ENCODE peak calls at places on chromosomes 12 and 14, in six cellular contexts. One of them, this sample, is unnamed.

GRCh38 chr14:104084251-104085002 is 1.1 kb upstream of the ASPG start:
- DNase-seq in effector memory CD8-positive, alpha-beta T cell: no peak
- DNase-seq in stimulated activated CD4-positive, alpha-beta T cell treated with anti-CD3 and anti-CD28 coated beads, Interleukin-15, amount 100 ng/mL, for 1 hour: no peak
- DNase-seq in right cardiac atrium: no peak
- DNase-seq in HFF-Myc: no peak
- DNase-seq in ecto neural progenitor cell: no peak
- DNase-seq in this sample: no peak

GRCh38 chr14:32692441-32692840 is 246.2 kb upstream of the NPAS3 start:
- DNase-seq in effector memory CD8-positive, alpha-beta T cell: no peak
- DNase-seq in stimulated activated CD4-positive, alpha-beta T cell treated with anti-CD3 and anti-CD28 coated beads, Interleukin-15, amount 100 ng/mL, for 1 hour: no peak
- DNase-seq in right cardiac atrium: no peak
- DNase-seq in HFF-Myc: no peak
- DNase-seq in ecto neural progenitor cell: no peak
- DNase-seq in this sample: no peak

GRCh38 chr12:55734595-55734994 is 5.8 kb upstream of the CD63 start:
- DNase-seq in effector memory CD8-positive, alpha-beta T cell: no peak
- DNase-seq in stimulated activated CD4-positive, alpha-beta T cell treated with anti-CD3 and anti-CD28 coated beads, Interleukin-15, amount 100 ng/mL, for 1 hour: no peak
- DNase-seq in right cardiac atrium: no peak
- DNase-seq in HFF-Myc: no peak
- DNase-seq in ecto neural progenitor cell: no peak
- DNase-seq in this sample: no peak

GRCh38 chr12:99600388-99600787 is 47.2 kb upstream of the GARIN6 start:
- DNase-seq in effector memory CD8-positive, alpha-beta T cell: no peak
- DNase-seq in stimulated activated CD4-positive, alpha-beta T cell treated with anti-CD3 and anti-CD28 coated beads, Interleukin-15, amount 100 ng/mL, for 1 hour: no peak
- DNase-seq in right cardiac atrium: no peak
- DNase-seq in HFF-Myc: no peak
- DNase-seq in ecto neural progenitor cell: no peak
- DNase-seq in this sample: no peak

GRCh38 chr14:74545386-74545785 is 51.8 kb downstream of the ISCA2 start:
- DNase-seq in effector memory CD8-positive, alpha-beta T cell: no peak
- DNase-seq in stimulated activated CD4-positive, alpha-beta T cell treated with anti-CD3 and anti-CD28 coated beads, Interleukin-15, amount 100 ng/mL, for 1 hour: no peak
- DNase-seq in right cardiac atrium: no peak
- DNase-seq in HFF-Myc: no peak
- DNase-seq in ecto neural progenitor cell: no peak
- DNase-seq in this sample: no peak

GRCh38 chr14:93073833-93074769 is 41.6 kb downstream of the ITPK1 start:
- DNase-seq in effector memory CD8-positive, alpha-beta T cell: no peak
- DNase-seq in stimulated activated CD4-positive, alpha-beta T cell treated with anti-CD3 and anti-CD28 coated beads, Interleukin-15, amount 100 ng/mL, for 1 hour: no peak
- DNase-seq in right cardiac atrium: peak
- DNase-seq in HFF-Myc: no peak
- DNase-seq in ecto neural progenitor cell: no peak
- DNase-seq in this sample: no peak

GRCh38 chr12:94771199-94771598 is 120.8 kb upstream of the TMCC3 start:
- DNase-seq in effector memory CD8-positive, alpha-beta T cell: no peak
- DNase-seq in stimulated activated CD4-positive, alpha-beta T cell treated with anti-CD3 and anti-CD28 coated beads, Interleukin-15, amount 100 ng/mL, for 1 hour: no peak
- DNase-seq in right cardiac atrium: no peak
- DNase-seq in HFF-Myc: no peak
- DNase-seq in ecto neural progenitor cell: no peak
- DNase-seq in this sample: no peak

GRCh38 chr14:90645842-90646443 is 170.3 kb downstream of the TTC7B start:
- DNase-seq in effector memory CD8-positive, alpha-beta T cell: no peak
- DNase-seq in stimulated activated CD4-positive, alpha-beta T cell treated with anti-CD3 and anti-CD28 coated beads, Interleukin-15, amount 100 ng/mL, for 1 hour: no peak
- DNase-seq in right cardiac atrium: no peak
- DNase-seq in HFF-Myc: no peak
- DNase-seq in ecto neural progenitor cell: no peak
- DNase-seq in this sample: no peak

GRCh38 chr12:123478762-123479161 is 20.8 kb downstream of the SNRNP35 start:
- DNase-seq in effector memory CD8-positive, alpha-beta T cell: no peak
- DNase-seq in stimulated activated CD4-positive, alpha-beta T cell treated with anti-CD3 and anti-CD28 coated beads, Interleukin-15, amount 100 ng/mL, for 1 hour: no peak
- DNase-seq in right cardiac atrium: peak
- DNase-seq in HFF-Myc: no peak
- DNase-seq in ecto neural progenitor cell: no peak
- DNase-seq in this sample: no peak

GRCh38 chr12:19220205-19220604 is 90.7 kb downstream of the PLEKHA5 start:
- DNase-seq in effector memory CD8-positive, alpha-beta T cell: no peak
- DNase-seq in stimulated activated CD4-positive, alpha-beta T cell treated with anti-CD3 and anti-CD28 coated beads, Interleukin-15, amount 100 ng/mL, for 1 hour: no peak
- DNase-seq in right cardiac atrium: no peak
- DNase-seq in HFF-Myc: no peak
- DNase-seq in ecto neural progenitor cell: no peak
- DNase-seq in this sample: no peak

GRCh38 chr12:96194901-96195844 is 998 bp downstream of the ELK3 start:
- DNase-seq in effector memory CD8-positive, alpha-beta T cell: peak
- DNase-seq in stimulated activated CD4-positive, alpha-beta T cell treated with anti-CD3 and anti-CD28 coated beads, Interleukin-15, amount 100 ng/mL, for 1 hour: peak
- DNase-seq in right cardiac atrium: peak
- DNase-seq in HFF-Myc: peak
- DNase-seq in ecto neural progenitor cell: peak
- DNase-seq in this sample: no peak

GRCh38 chr12:130956009-130956408 is 2.3 kb downstream of the ADGRD1 start:
- DNase-seq in effector memory CD8-positive, alpha-beta T cell: no peak
- DNase-seq in stimulated activated CD4-positive, alpha-beta T cell treated with anti-CD3 and anti-CD28 coated beads, Interleukin-15, amount 100 ng/mL, for 1 hour: no peak
- DNase-seq in right cardiac atrium: no peak
- DNase-seq in HFF-Myc: no peak
- DNase-seq in ecto neural progenitor cell: peak
- DNase-seq in this sample: peak

GRCh38 chr12:12376636-12377448 is 20.0 kb downstream of the BORCS5 start:
- DNase-seq in effector memory CD8-positive, alpha-beta T cell: no peak
- DNase-seq in stimulated activated CD4-positive, alpha-beta T cell treated with anti-CD3 and anti-CD28 coated beads, Interleukin-15, amount 100 ng/mL, for 1 hour: no peak
- DNase-seq in right cardiac atrium: no peak
- DNase-seq in HFF-Myc: peak
- DNase-seq in ecto neural progenitor cell: no peak
- DNase-seq in this sample: no peak

GRCh38 chr12:106585862-106586534 is 3.2 kb downstream of the RFX4 start:
- DNase-seq in effector memory CD8-positive, alpha-beta T cell: no peak
- DNase-seq in stimulated activated CD4-positive, alpha-beta T cell treated with anti-CD3 and anti-CD28 coated beads, Interleukin-15, amount 100 ng/mL, for 1 hour: no peak
- DNase-seq in right cardiac atrium: no peak
- DNase-seq in HFF-Myc: no peak
- DNase-seq in ecto neural progenitor cell: peak
- DNase-seq in this sample: no peak

GRCh38 chr12:15495742-15496141 is 173.4 kb downstream of the PTPRO start:
- DNase-seq in effector memory CD8-positive, alpha-beta T cell: no peak
- DNase-seq in stimulated activated CD4-positive, alpha-beta T cell treated with anti-CD3 and anti-CD28 coated beads, Interleukin-15, amount 100 ng/mL, for 1 hour: no peak
- DNase-seq in right cardiac atrium: no peak
- DNase-seq in HFF-Myc: no peak
- DNase-seq in ecto neural progenitor cell: no peak
- DNase-seq in this sample: no peak

GRCh38 chr14:100401031-100401692 is 78.0 kb downstream of the SLC25A47 start:
- DNase-seq in effector memory CD8-positive, alpha-beta T cell: no peak
- DNase-seq in stimulated activated CD4-positive, alpha-beta T cell treated with anti-CD3 and anti-CD28 coated beads, Interleukin-15, amount 100 ng/mL, for 1 hour: no peak
- DNase-seq in right cardiac atrium: no peak
- DNase-seq in HFF-Myc: no peak
- DNase-seq in ecto neural progenitor cell: no peak
- DNase-seq in this sample: no peak

GRCh38 chr14:52272375-52272774 is 4.9 kb downstream of the PTGDR start:
- DNase-seq in effector memory CD8-positive, alpha-beta T cell: peak
- DNase-seq in stimulated activated CD4-positive, alpha-beta T cell treated with anti-CD3 and anti-CD28 coated beads, Interleukin-15, amount 100 ng/mL, for 1 hour: no peak
- DNase-seq in right cardiac atrium: no peak
- DNase-seq in HFF-Myc: no peak
- DNase-seq in ecto neural progenitor cell: no peak
- DNase-seq in this sample: no peak

GRCh38 chr14:104436047-104436531 is 143.5 kb upstream of the C14orf180 start:
- DNase-seq in effector memory CD8-positive, alpha-beta T cell: no peak
- DNase-seq in stimulated activated CD4-positive, alpha-beta T cell treated with anti-CD3 and anti-CD28 coated beads, Interleukin-15, amount 100 ng/mL, for 1 hour: no peak
- DNase-seq in right cardiac atrium: peak
- DNase-seq in HFF-Myc: no peak
- DNase-seq in ecto neural progenitor cell: peak
- DNase-seq in this sample: peak

This sample was measured in osteocyte.